ENCODE peak calls at places on chromosomes 11 and 22, in five cellular contexts. N, H, F, B and O are unnamed samples.

GRCh38 chr11:27276141-27276540 is 86.9 kb downstream of the CCDC34 start:
- DNase-seq in F (no peak), B (no peak), N (no peak), H (no peak), O (no peak)

GRCh38 chr11:77776455-77776854 is 44.1 kb downstream of the RSF1 start:
- DNase-seq in B (no peak), F (no peak), H (no peak), N (peak), O (no peak)

GRCh38 chr11:126420730-126421083 is 65.2 kb downstream of the ST3GAL4 start:
- DNase-seq in B (no peak), F (no peak), H (no peak), N (no peak), O (no peak)

GRCh38 chr22:46749682-46750529 is 11.9 kb upstream of the CERK start:
- DNase-seq in B (no peak), F (no peak), N (no peak), H (no peak), O (no peak)

GRCh38 chr11:132864811-132865576 is 667.3 kb downstream of the OPCML start:
- DNase-seq in F (no peak), H (no peak), B (peak), N (no peak), O (no peak)

GRCh38 chr11:95739108-95739507 is 50.5 kb downstream of the FAM76B start:
- DNase-seq in F (no peak), B (no peak), N (no peak), H (no peak), O (no peak)

GRCh38 chr11:13446444-13446843 is 16.6 kb downstream of the BTBD10 start:
- DNase-seq in H (no peak), F (no peak), B (no peak), N (no peak), O (no peak)

GRCh38 chr11:69000391-69000790 is 12.7 kb downstream of the MRGPRF start:
- DNase-seq in N (no peak), F (no peak), H (no peak), B (no peak), O (no peak)

GRCh38 chr11:132644511-132644910 is 887.8 kb downstream of the OPCML start:
- DNase-seq in B (no peak), N (no peak), H (no peak), F (no peak), O (no peak)

GRCh38 chr11:18368236-18368635 is 26.1 kb upstream of the LDHA start:
- DNase-seq in B (no peak), H (no peak), F (no peak), N (no peak), O (no peak)

GRCh38 chr22:40107756-40108437 is 69.8 kb upstream of the TNRC6B start:
- DNase-seq in F (no peak), B (no peak), H (no peak), N (no peak), O (no peak)

GRCh38 chr11:124329787-124330478 is 9.9 kb upstream of the OR8D2 start:
- DNase-seq in H (no peak), B (no peak), F (peak), N (no peak), O (peak)

GRCh38 chr11:50220651-50221050 is 188.0 kb downstream of the OR4C45 start:
- DNase-seq in F (no peak), B (no peak), N (no peak), H (no peak), O (no peak)

GRCh38 chr22:28072066-28072465 is 153.0 kb upstream of the PITPNB start:
- DNase-seq in F (no peak), N (no peak), H (no peak), B (no peak), O (no peak)

GRCh38 chr11:16787035-16787744 is 48.7 kb downstream of the C11orf58 start:
- DNase-seq in B (no peak), N (no peak), F (no peak), H (peak), O (no peak)

GRCh38 chr11:129392995-129393394 is 17.3 kb downstream of the BARX2 start:
- DNase-seq in H (no peak), B (no peak), F (no peak), N (no peak), O (no peak)

GRCh38 chr22:37906364-37907008 is 389 bp downstream of the MICALL1 start:
- DNase-seq in B (no peak), F (peak), H (no peak), N (no peak), O (no peak)

GRCh38 chr11:11010624-11011127 is 152.8 kb upstream of the ZBED5 start:
- DNase-seq in N (peak), F (no peak), B (no peak), H (no peak), O (peak)

GRCh38 chr22:23233084-23233501 is 52.8 kb downstream of the BCR start:
- DNase-seq in N (no peak), F (no peak), B (no peak), H (no peak), O (no peak)

GRCh38 chr11:122248939-122249338 is 132.9 kb upstream of the BLID start:
- DNase-seq in B (no peak), H (no peak), N (no peak), F (no peak), O (no peak)

GRCh38 chr11:35166369-35167360 is 27.7 kb downstream of the CD44 start:
- DNase-seq in N (peak), B (no peak), F (no peak), H (no peak), O (no peak)
- TF ChIP-seq POLR2AphosphoS5 in N (peak), B (no peak), F (peak), H (no peak), O (peak)

GRCh38 chr22:19972652-19973550 is 31.3 kb upstream of the TXNRD2 start:
- DNase-seq in F (no peak), B (no peak), N (no peak), H (no peak), O (no peak)

GRCh38 chr22:19973551-19974183 is 32.0 kb upstream of the TXNRD2 start:
- DNase-seq in B (no peak), N (no peak), F (no peak), H (no peak), O (no peak)

GRCh38 chr22:19974935-19975706 is 33.5 kb upstream of the TXNRD2 start:
- DNase-seq in H (no peak), N (no peak), B (no peak), F (no peak), O (no peak)

GRCh38 chr22:19975707-19976035 is 34.1 kb upstream of the TXNRD2 start:
- DNase-seq in N (no peak), B (no peak), F (no peak), H (no peak), O (no peak)

DNA sequence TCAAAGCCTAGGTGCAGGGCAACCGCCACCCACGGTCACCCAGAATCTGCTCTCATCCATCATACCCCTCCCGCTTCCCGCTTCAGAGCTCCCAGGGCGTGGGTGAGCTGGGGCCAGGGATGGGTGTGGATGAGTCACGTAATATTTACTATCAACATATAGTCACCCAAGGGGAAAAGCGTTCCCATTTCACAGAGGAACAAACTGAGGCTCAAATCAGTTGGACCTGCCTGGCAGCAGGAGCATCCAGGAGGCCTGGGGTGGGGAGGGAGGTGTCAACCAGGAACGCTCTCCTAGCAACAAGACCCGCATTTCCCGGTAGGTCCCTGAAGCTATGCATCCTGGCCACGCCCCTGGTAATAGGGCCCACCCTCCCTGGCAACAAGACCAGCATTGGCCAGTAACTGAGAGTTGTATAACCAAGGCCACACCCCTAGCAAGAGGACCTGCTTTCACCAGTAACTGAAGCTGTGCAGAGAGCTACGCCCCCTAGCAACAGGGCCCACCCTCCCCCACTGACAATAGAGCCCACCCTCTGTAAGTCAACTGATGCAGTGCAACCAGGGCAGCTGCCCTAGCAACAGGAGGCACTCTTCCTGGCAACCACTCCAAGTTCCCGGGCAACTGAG is 32.7 kb upstream of the TXNRD2 start:
- DNase-seq in B (peak), H (no peak), N (peak), F (peak), O (no peak)
- TF ChIP-seq POLR2AphosphoS5 in B (no peak), H (no peak), N (no peak), F (no peak), O (no peak)

GRCh38 chr11:12149672-12150225 is 39.4 kb downstream of the MICAL2 start:
- DNase-seq in F (no peak), H (no peak), N (no peak), B (no peak), O (peak)
- TF ChIP-seq POLR2AphosphoS5 in F (no peak), H (no peak), N (no peak), B (no peak), O (peak)

DNA sequence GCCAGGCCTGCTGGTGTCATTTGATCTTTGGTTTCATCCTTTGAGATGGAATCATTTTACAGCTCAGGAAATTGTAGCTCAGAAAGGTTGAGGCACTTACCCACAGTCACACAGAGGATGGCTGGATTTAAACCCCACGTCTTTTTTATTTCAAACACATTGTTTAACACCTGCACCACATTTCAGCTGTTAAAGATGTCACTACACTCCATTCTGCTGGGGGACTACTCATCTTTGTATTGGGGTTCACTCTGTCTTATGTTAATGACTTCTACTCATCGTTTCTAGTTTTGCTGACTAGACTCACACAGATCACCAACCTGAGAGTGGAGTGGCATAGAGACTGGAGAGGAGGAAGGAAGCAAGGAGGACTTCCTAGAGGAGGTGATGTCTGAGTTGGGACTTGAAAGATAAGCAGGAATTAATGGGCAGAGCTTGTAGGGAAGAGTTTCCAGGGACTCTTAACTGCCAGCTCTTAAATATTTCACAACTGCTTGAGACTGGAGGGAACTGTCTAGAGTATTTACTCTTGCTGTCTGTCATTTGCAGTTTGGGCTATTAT is 80.0 kb downstream of the TP53I11 start:
- DNase-seq in H (no peak), N (no peak), B (no peak), F (no peak), O (no peak)
- TF ChIP-seq POLR2AphosphoS5 in H (no peak), N (no peak), B (no peak), F (no peak), O (no peak)

GRCh38 chr11:73453562-73453961 is 77.4 kb downstream of the RELT start:
- DNase-seq in B (no peak), H (no peak), N (no peak), F (no peak), O (no peak)

GRCh38 chr11:73446766-73447165 is 70.6 kb downstream of the RELT start:
- DNase-seq in H (no peak), N (no peak), F (no peak), B (no peak), O (no peak)

GRCh38 chr11:73454987-73455386 is 78.8 kb downstream of the RELT start:
- DNase-seq in F (no peak), B (no peak), H (no peak), N (no peak), O (no peak)

DNA sequence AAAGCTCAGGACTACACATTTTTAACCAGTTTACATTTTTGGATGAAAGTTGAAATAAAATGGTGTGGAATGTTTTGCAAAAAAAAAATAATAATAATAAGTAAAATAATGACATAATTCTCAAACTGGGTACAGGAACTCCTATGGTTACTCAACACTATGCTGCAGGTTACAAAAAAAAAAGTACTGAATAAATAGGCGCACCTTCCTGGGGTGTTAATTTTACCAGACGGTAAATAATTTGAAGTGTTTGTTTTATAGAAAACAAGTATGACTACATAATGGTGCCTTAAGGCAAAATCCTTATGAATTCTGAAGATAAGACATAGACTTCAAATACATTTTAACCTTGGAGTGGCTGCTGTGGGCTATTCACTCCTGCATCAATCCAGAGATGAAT is 76.5 kb downstream of the RELT start:
- DNase-seq in F (no peak), B (no peak), N (no peak), H (no peak), O (no peak)
- TF ChIP-seq POLR2AphosphoS5 in F (no peak), B (no peak), N (no peak), H (no peak), O (no peak)

GRCh38 chr22:36364255-36365019 is 23.3 kb downstream of the MYH9 start:
- DNase-seq in F (no peak), N (no peak), B (no peak), H (no peak), O (no peak)

GRCh38 chr22:36360871-36361383 is 26.8 kb downstream of the MYH9 start:
- DNase-seq in B (no peak), F (no peak), H (no peak), N (no peak), O (no peak)

GRCh38 chr22:36363378-36363931 is 24.3 kb downstream of the MYH9 start:
- DNase-seq in N (no peak), B (no peak), H (no peak), F (no peak), O (no peak)

GRCh38 chr22:36362077-36362476 is 25.7 kb downstream of the MYH9 start:
- DNase-seq in H (no peak), N (no peak), B (no peak), F (no peak), O (no peak)

GRCh38 chr22:36362819-36363377 is 24.9 kb downstream of the MYH9 start:
- DNase-seq in F (no peak), B (no peak), N (no peak), H (no peak), O (no peak)
- TF ChIP-seq POLR2AphosphoS5 in F (no peak), B (no peak), N (no peak), H (no peak), O (no peak)

GRCh38 chr22:17083811-17084540 is 824 bp upstream of the IL17RA start:
- DNase-seq in H (peak), F (no peak), B (no peak), N (no peak), O (no peak)

GRCh38 chr22:17085277-17086091 is 684 bp downstream of the IL17RA start:
- DNase-seq in H (peak), F (no peak), N (no peak), B (no peak), O (no peak)

GRCh38 chr22:17086301-17086700 is 1.5 kb downstream of the IL17RA start:
- DNase-seq in B (no peak), N (no peak), H (peak), F (no peak), O (no peak)

GRCh38 chr22:17083255-17083654 is 1.5 kb upstream of the IL17RA start:
- DNase-seq in F (no peak), H (peak), N (no peak), B (no peak), O (no peak)

GRCh38 chr22:17084554-17085276 is at the start of gene IL17RA:
- DNase-seq in F (peak), H (peak), N (peak), B (peak), O (peak)
- TF ChIP-seq POLR2AphosphoS5 in F (peak), H (no peak), N (peak), B (no peak), O (no peak)

DNA sequence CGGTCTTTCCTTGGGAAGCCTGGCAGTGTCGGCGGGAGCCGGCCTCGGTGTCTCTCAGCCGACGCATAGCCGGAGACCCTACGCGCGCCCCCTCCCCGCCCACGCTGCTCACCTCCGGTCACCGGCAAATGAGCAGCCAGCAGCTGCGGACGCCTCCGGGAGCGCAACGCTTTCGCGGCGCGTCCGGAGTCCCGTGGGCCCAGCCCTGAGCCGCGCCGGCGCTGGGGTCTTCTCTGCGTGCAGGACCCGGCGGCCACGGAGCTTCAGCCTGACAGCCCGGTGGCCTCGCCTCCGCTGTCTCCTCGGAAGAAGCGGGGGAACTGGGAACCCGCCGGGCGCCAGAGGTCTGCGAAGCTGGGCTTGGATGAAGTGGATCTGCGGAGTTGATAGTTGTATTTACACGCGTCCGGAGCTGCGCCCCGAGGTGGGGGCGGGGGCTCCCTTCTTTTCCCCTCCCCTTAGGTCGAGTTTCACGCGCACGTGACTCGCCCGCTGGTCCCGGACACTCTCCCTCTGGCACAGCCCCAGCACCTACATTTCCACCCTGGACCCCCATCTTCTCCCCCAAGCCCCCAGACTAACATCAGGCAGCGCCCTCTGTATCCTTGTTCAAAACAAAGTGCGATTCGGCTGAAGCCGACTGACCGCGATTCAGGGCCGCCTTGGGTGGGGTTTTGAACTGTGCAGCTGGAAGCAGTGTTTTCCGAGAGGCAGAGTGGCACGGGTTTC is at the start of gene SLC43A1:
- DNase-seq in H (peak), N (no peak), B (no peak), F (no peak), O (no peak)
- TF ChIP-seq POLR2AphosphoS5 in H (no peak), N (peak), B (no peak), F (no peak), O (no peak)

GRCh38 chr11:117096140-117096972 is 1.9 kb downstream of the SIK3 start:
- DNase-seq in N (no peak), H (peak), B (peak), F (peak), O (peak)

GRCh38 chr11:117096973-117097566 is 1.2 kb downstream of the SIK3 start:
- DNase-seq in F (no peak), H (no peak), B (no peak), N (no peak), O (no peak)

GRCh38 chr11:117099681-117100080 is 1.5 kb upstream of the SIK3 start:
- DNase-seq in F (no peak), N (no peak), H (no peak), B (no peak), O (no peak)

GRCh38 chr11:117097567-117098268 is 510 bp downstream of the SIK3 start:
- DNase-seq in H (peak), B (no peak), F (no peak), N (no peak), O (peak)

GRCh38 chr11:117098269-117099231 is at the start of gene SIK3:
- DNase-seq in B (peak), F (peak), H (peak), N (peak), O (peak)
- TF ChIP-seq POLR2AphosphoS5 in B (no peak), F (no peak), H (peak), N (peak), O (peak)

DNA sequence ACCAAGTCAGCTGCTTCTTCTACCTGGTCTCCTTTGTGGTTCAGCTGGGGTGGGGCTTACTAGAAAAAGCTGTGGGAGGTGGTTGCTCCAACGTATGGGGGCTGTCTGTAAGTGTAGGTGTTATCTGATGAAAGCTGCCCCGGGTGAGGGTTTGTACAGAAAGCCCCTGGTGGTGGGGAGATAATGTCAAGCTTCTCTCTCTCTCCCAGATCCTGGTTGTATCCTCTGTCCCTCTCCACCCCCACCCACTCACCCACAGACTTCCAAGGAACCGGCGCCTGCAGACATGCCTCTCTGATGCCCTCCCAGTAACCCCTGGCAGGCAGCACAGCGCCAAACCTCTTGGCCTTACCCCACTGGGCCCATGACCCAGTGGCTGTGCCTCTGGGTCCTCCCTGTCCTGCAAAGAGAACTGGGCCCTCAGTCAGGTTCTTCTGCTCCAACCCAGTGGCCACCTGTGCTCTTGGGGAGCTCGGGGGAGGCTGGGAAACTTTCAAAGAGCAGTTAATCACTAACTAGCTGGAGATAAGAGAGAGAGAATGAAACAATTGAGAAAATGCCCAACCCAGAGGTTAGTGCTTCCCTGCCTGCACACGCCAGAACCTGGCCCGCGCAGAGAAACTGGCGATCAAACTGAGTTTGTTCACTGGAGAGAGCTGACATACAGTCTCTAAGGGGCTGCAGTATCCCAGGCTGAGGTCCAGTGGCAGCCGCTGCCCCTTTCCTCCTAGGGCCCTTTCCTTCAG is 20.4 kb upstream of the EHF start:
- DNase-seq in H (no peak), F (no peak), N (peak), B (no peak), O (no peak)
- TF ChIP-seq POLR2AphosphoS5 in H (no peak), F (no peak), N (peak), B (no peak), O (no peak)